ENCODE peak calls at places on chromosomes 13 and 19, in eight cellular contexts. X, Q, L, H, K, B, S and G are unnamed samples.

GRCh38 chr13:99043700-99044300 is 65.9 kb upstream of the DOCK9 start:
- DNase-seq in H (no peak), S (no peak), X (no peak), L (no peak), Q (no peak), B (no peak), K (no peak), G (no peak)

GRCh38 chr13:80649274-80649673 is 308.3 kb upstream of the SPRY2 start:
- DNase-seq in S (no peak), B (no peak), L (no peak), Q (no peak), K (no peak), X (no peak), H (no peak), G (no peak)

GRCh38 chr19:54189668-54190502 is 505 bp upstream of the MBOAT7 start:
- DNase-seq in S (peak), Q (peak), X (peak), K (peak), L (peak), B (peak), H (peak), G (peak)

GRCh38 chr13:27965740-27966640 is 3.1 kb downstream of the CDX2 start:
- DNase-seq in S (no peak), H (no peak), X (no peak), Q (no peak), L (no peak), K (no peak), B (no peak), G (no peak)

GRCh38 chr13:110229905-110230563 is 76.9 kb downstream of the COL4A1 start:
- DNase-seq in B (no peak), H (no peak), L (no peak), Q (no peak), X (no peak), K (no peak), S (no peak), G (no peak)

GRCh38 chr19:37999309-38000213 is 92.6 kb downstream of the SIPA1L3 start:
- DNase-seq in K (peak), X (peak), L (peak), B (no peak), S (no peak), Q (no peak), H (no peak), G (no peak)

GRCh38 chr13:66886248-66886647 is 343.9 kb downstream of the PCDH9 start:
- DNase-seq in X (no peak), L (no peak), Q (peak), H (no peak), S (peak), K (no peak), B (no peak), G (no peak)

GRCh38 chr13:32211788-32212187 is 103.4 kb downstream of the ZAR1L start:
- DNase-seq in S (no peak), X (no peak), K (peak), H (no peak), L (peak), B (no peak), Q (no peak), G (no peak)

GRCh38 chr19:23312515-23312914 is 62.3 kb upstream of the ZNF724 start:
- DNase-seq in H (no peak), S (no peak), B (no peak), Q (no peak), K (no peak), L (no peak), X (no peak), G (no peak)

GRCh38 chr19:18477042-18477760 is 39.3 kb upstream of the ISYNA1 start:
- DNase-seq in L (no peak), K (no peak), B (no peak), H (no peak), Q (no peak), X (no peak), S (no peak), G (no peak)

GRCh38 chr19:5306531-5306930 is 34.1 kb downstream of the PTPRS start:
- DNase-seq in Q (no peak), L (no peak), K (no peak), H (no peak), S (no peak), X (no peak), B (no peak), G (no peak)

GRCh38 chr19:11324748-11325389 is 14.6 kb downstream of the RAB3D start:
- DNase-seq in B (no peak), K (no peak), H (no peak), L (no peak), Q (no peak), X (no peak), S (no peak), G (no peak)

GRCh38 chr13:42883771-42884170 is 102.4 kb downstream of the FAM216B start:
- DNase-seq in B (no peak), L (peak), X (peak), Q (no peak), S (peak), K (peak), H (peak), G (no peak)

GRCh38 chr19:16175954-16176353 is 2.6 kb upstream of the CIB3 start:
- DNase-seq in S (no peak), K (no peak), H (no peak), L (no peak), B (no peak), Q (no peak), X (no peak), G (no peak)

GRCh38 chr13:49023441-49023840 is 47.7 kb downstream of the FNDC3A start:
- DNase-seq in S (no peak), K (peak), Q (no peak), X (peak), B (no peak), H (no peak), L (peak), G (no peak)

GRCh38 chr19:44738603-44739585 is 9.6 kb upstream of the BCL3 start:
- DNase-seq in Q (no peak), H (peak), B (no peak), X (no peak), S (no peak), L (peak), K (peak), G (no peak)

GRCh38 chr13:103908274-103908673 is 842.1 kb upstream of the SLC10A2 start:
- DNase-seq in X (no peak), H (no peak), S (no peak), L (no peak), K (no peak), Q (no peak), B (no peak), G (no peak)

GRCh38 chr13:94708971-94709614 is 3.3 kb downstream of the SOX21 start:
- DNase-seq in L (no peak), H (no peak), S (no peak), Q (no peak), B (no peak), X (no peak), K (no peak), G (no peak)